ENCODE peak calls at places on chromosomes 4 and X, in nine cellular contexts. Q is mesendoderm; L is osteocyte; M is activated T-helper 1 cell treated with anti-CD3 and anti-CD28 coated beads, Interleukin-2, amount 50 U/mL, for 16 hours; X is stimulated activated CD4-positive, alpha-beta T cell treated with anti-CD3 and anti-CD28 coated beads, TNF-alpha, amount 100 ng/mL, for 48 hours; R is activated naive CD8-positive, alpha-beta T cell treated with anti-CD3 and anti-CD28 coated beads, Interleukin-2, amount 50 U/mL, for 24 hours; A is AG08396; N is NCI-H524; D is activated CD8-positive, alpha-beta memory T cell treated with anti-CD3 and anti-CD28 coated beads for 48 hours. F is an unnamed sample.
A peak's percentile ranks its signal among the peaks of the same experiment; 100 is the strongest.

GRCh38 chr4:153950100-153950979 is 161.5 kb upstream of the SFRP2 start:
- DNase-seq in Q (no peak), L (no peak), M (no peak), X (no peak), R (peak; percentile 12), A (no peak), N (no peak), D (no peak), F (no peak)

GRCh38 chr4:153545822-153546221 is 79.7 kb downstream of the TMEM131L start:
- DNase-seq in Q (no peak), L (no peak), M (no peak), X (no peak), R (no peak), A (no peak), N (peak; percentile 9), D (no peak), F (no peak)

GRCh38 chr4:37522996-37523395 is 163.2 kb downstream of the RELL1 start:
- DNase-seq in Q (peak; percentile 27), L (no peak), M (no peak), X (no peak), R (no peak), A (no peak), N (no peak), D (no peak), F (no peak)

GRCh38 chr4:27003602-27004238 is 143.1 kb downstream of the STIM2 start:
- DNase-seq in Q (no peak), L (no peak), M (no peak), X (peak; percentile 20), R (peak; percentile 39), A (peak; percentile 27), N (no peak), D (no peak), F (no peak)

GRCh38 chr4:825063-825968 is 613 bp downstream of the CPLX1 start:
- DNase-seq in Q (no peak), L (peak; percentile 84), M (no peak), X (no peak), R (no peak), A (peak; percentile 85), N (no peak), D (no peak), F (no peak)

GRCh38 chr4:139824882-139825522 is 159.4 kb downstream of the MGST2 start:
- DNase-seq in Q (peak; percentile 47), L (no peak), M (no peak), X (no peak), R (no peak), A (no peak), N (no peak), D (no peak), F (no peak)

GRCh38 chr4:126603210-126603609 is 1029.5 kb upstream of the INTU start:
- DNase-seq in Q (no peak), L (no peak), M (no peak), X (no peak), R (no peak), A (no peak), N (no peak), D (no peak), F (no peak)

GRCh38 chrX:44770111-44770510 is 73.7 kb upstream of the DUSP21 start:
- DNase-seq in Q (no peak), L (no peak), M (no peak), X (no peak), R (no peak), A (no peak), N (no peak), D (no peak), F (no peak)

GRCh38 chr4:81756042-81756441 is 284.3 kb upstream of the RASGEF1B start:
- DNase-seq in Q (no peak), L (no peak), M (no peak), X (no peak), R (no peak), A (no peak), N (no peak), D (no peak), F (no peak)

GRCh38 chrX:42803320-42803719 is 25.4 kb upstream of the PPP1R2C start:
- DNase-seq in Q (no peak), L (no peak), M (no peak), X (no peak), R (no peak), A (peak; percentile 7), N (no peak), D (no peak), F (no peak)

GRCh38 chr4:11009281-11009680 is 324.7 kb upstream of the CLNK start:
- DNase-seq in Q (no peak), L (no peak), M (no peak), X (no peak), R (no peak), A (no peak), N (no peak), D (no peak), F (no peak)

GRCh38 chr4:157012781-157013180 is 41.2 kb upstream of the PDGFC start:
- DNase-seq in Q (peak; percentile 40), L (no peak), M (no peak), X (no peak), R (no peak), A (peak; percentile 7), N (no peak), D (no peak), F (no peak)

GRCh38 chr4:109134268-109134667 is 168.2 kb downstream of the COL25A1 start:
- DNase-seq in Q (no peak), L (no peak), M (no peak), X (no peak), R (no peak), A (no peak), N (no peak), D (no peak), F (no peak)

F was measured in vagina.